ENCODE peak calls at places on chromosomes 3 and 15, in ten cellular contexts. X is memory B cell; U is T-helper 1 cell; S is T-helper 9 cell; V is brain microvascular endothelial cell; E is AG09309; P is activated naive CD4-positive, alpha-beta T cell treated with anti-CD3 and anti-CD28 coated beads, Interleukin-2, amount 10 ng/mL, durations not matched to agents 7 days and 5 days; G is hepatocyte; A is activated CD4-positive, alpha-beta T cell treated with anti-CD3 and anti-CD28 coated beads for 4 hours; T is cardiac septum. D is an unnamed sample.

GRCh38 chr15:100167884-100168375 is 173.8 kb downstream of the ADAMTS17 start:
- DNase-seq in X (no peak), U (no peak), S (no peak), V (no peak), E (no peak), P (no peak), G (no peak), A (no peak), T (no peak), D (no peak)

GRCh38 chr3:118818386-118818785 is 216.3 kb downstream of the IGSF11 start:
- DNase-seq in X (no peak), U (no peak), S (no peak), V (no peak), E (peak), P (no peak), G (no peak), A (no peak), T (no peak), D (no peak)

GRCh38 chr3:43907508-43907858 is 216.7 kb downstream of the ABHD5 start:
- DNase-seq in X (peak), U (no peak), S (no peak), V (no peak), E (no peak), P (no peak), G (no peak), A (no peak), T (no peak), D (no peak)

GRCh38 chr15:66907826-66908502 is 157.4 kb upstream of the SMAD3 start:
- DNase-seq in X (peak), U (no peak), S (no peak), V (no peak), E (no peak), P (no peak), G (peak), A (no peak), T (peak), D (peak)

GRCh38 chr3:48130321-48130881 is 57.8 kb downstream of the CDC25A start:
- DNase-seq in X (no peak), U (no peak), S (no peak), V (peak), E (peak), P (no peak), G (peak), A (no peak), T (peak), D (peak)

GRCh38 chr15:61879219-61879618 is 181.0 kb downstream of the VPS13C start:
- DNase-seq in X (no peak), U (no peak), S (no peak), V (peak), E (no peak), P (no peak), G (peak), A (no peak), T (no peak), D (no peak)

GRCh38 chr15:90190606-90191343 is 10.4 kb upstream of the SEMA4B start:
- DNase-seq in X (peak), U (no peak), S (no peak), V (no peak), E (no peak), P (no peak), G (no peak), A (no peak), T (no peak), D (no peak)

GRCh38 chr3:192850501-192850981 is 67.1 kb downstream of the MB21D2 start:
- DNase-seq in X (no peak), U (no peak), S (no peak), V (peak), E (no peak), P (peak), G (peak), A (peak), T (no peak), D (no peak)

GRCh38 chr3:195259146-195259563 is 11.8 kb downstream of the XXYLT1 start:
- DNase-seq in X (no peak), U (no peak), S (no peak), V (peak), E (no peak), P (no peak), G (no peak), A (no peak), T (no peak), D (no peak)

GRCh38 chr15:81106560-81106959 is 27.5 kb upstream of the CFAP161 start:
- DNase-seq in X (peak), U (peak), S (peak), V (peak), E (peak), P (peak), G (peak), A (peak), T (no peak), D (no peak)

GRCh38 chr3:138049157-138049919 is 39.4 kb downstream of the CLDN18 start:
- DNase-seq in X (no peak), U (no peak), S (no peak), V (peak), E (peak), P (no peak), G (no peak), A (no peak), T (no peak), D (no peak)

GRCh38 chr15:92801412-92801773 is 98.7 kb upstream of the CHD2 start:
- DNase-seq in X (no peak), U (no peak), S (no peak), V (peak), E (peak), P (no peak), G (no peak), A (no peak), T (no peak), D (no peak)

GRCh38 chr3:10928396-10928960 is 64.1 kb upstream of the SLC6A1 start:
- DNase-seq in X (no peak), U (no peak), S (no peak), V (no peak), E (no peak), P (peak), G (no peak), A (no peak), T (peak), D (no peak)

GRCh38 chr3:20039765-20040475 is at the start of gene KAT2B:
- DNase-seq in X (peak), U (peak), S (peak), V (peak), E (no peak), P (peak), G (peak), A (peak), T (peak), D (peak)

GRCh38 chr15:78325092-78325843 is 14.9 kb upstream of the CRABP1 start:
- DNase-seq in X (no peak), U (no peak), S (no peak), V (no peak), E (no peak), P (no peak), G (peak), A (no peak), T (no peak), D (no peak)

GRCh38 chr3:153026026-153026425 is 136.0 kb upstream of the RAP2B start:
- DNase-seq in X (no peak), U (no peak), S (no peak), V (no peak), E (no peak), P (no peak), G (peak), A (no peak), T (no peak), D (no peak)

GRCh38 chr15:58840048-58840447 is 68.9 kb downstream of the MINDY2 start:
- DNase-seq in X (no peak), U (no peak), S (no peak), V (peak), E (peak), P (no peak), G (no peak), A (no peak), T (no peak), D (no peak)

GRCh38 chr3:55362206-55362960 is 124.7 kb downstream of the WNT5A start:
- DNase-seq in X (no peak), U (no peak), S (no peak), V (peak), E (no peak), P (no peak), G (no peak), A (no peak), T (no peak), D (no peak)

GRCh38 chr3:102026656-102027055 is 177.3 kb downstream of the NFKBIZ start:
- DNase-seq in X (no peak), U (no peak), S (no peak), V (no peak), E (no peak), P (no peak), G (no peak), A (no peak), T (no peak), D (no peak)

GRCh38 chr15:74317820-74318375 is 49.5 kb downstream of the CYP11A1 start:
- DNase-seq in X (no peak), U (no peak), S (no peak), V (peak), E (peak), P (no peak), G (peak), A (no peak), T (peak), D (peak)

GRCh38 chr3:197692641-197693040 is 44.1 kb downstream of the RUBCN start:
- DNase-seq in X (no peak), U (no peak), S (no peak), V (no peak), E (no peak), P (no peak), G (no peak), A (no peak), T (no peak), D (no peak)

GRCh38 chr3:193831495-193832455 is 238.8 kb downstream of the OPA1 start:
- DNase-seq in X (peak), U (no peak), S (no peak), V (no peak), E (no peak), P (no peak), G (no peak), A (no peak), T (no peak), D (no peak)

GRCh38 chr15:55434989-55435825 is 26.9 kb downstream of the PIERCE2 start:
- DNase-seq in X (peak), U (peak), S (no peak), V (peak), E (peak), P (no peak), G (peak), A (peak), T (no peak), D (no peak)

GRCh38 chr3:37243811-37244748 is 69.7 kb upstream of the LRRFIP2 start:
- DNase-seq in X (peak), U (peak), S (peak), V (peak), E (peak), P (peak), G (peak), A (peak), T (peak), D (peak)

GRCh38 chr3:128354788-128355548 is 111.7 kb downstream of the DNAJB8 start:
- DNase-seq in X (no peak), U (no peak), S (no peak), V (no peak), E (no peak), P (no peak), G (no peak), A (no peak), T (peak), D (peak)

GRCh38 chr15:53693729-53694533 is 65.5 kb downstream of the WDR72 start:
- DNase-seq in X (no peak), U (no peak), S (no peak), V (no peak), E (no peak), P (no peak), G (peak), A (no peak), T (no peak), D (peak)

GRCh38 chr15:99016680-99017321 is 9.2 kb upstream of the PGPEP1L start:
- DNase-seq in X (no peak), U (no peak), S (no peak), V (no peak), E (peak), P (no peak), G (no peak), A (no peak), T (no peak), D (no peak)

GRCh38 chr15:25739687-25740121 is 123.4 kb downstream of the ATP10A start:
- DNase-seq in X (peak), U (peak), S (no peak), V (peak), E (no peak), P (peak), G (peak), A (peak), T (no peak), D (no peak)

GRCh38 chr3:177602601-177603136 is 405.4 kb upstream of the TBL1XR1 start:
- DNase-seq in X (no peak), U (no peak), S (no peak), V (no peak), E (no peak), P (no peak), G (no peak), A (no peak), T (no peak), D (no peak)

GRCh38 chr15:51377038-51377761 is 35.7 kb downstream of the GLDN start:
- DNase-seq in X (no peak), U (no peak), S (no peak), V (peak), E (peak), P (no peak), G (no peak), A (no peak), T (no peak), D (no peak)

GRCh38 chr3:132803889-132804288 is 81.7 kb upstream of the NPHP3 start:
- DNase-seq in X (no peak), U (no peak), S (no peak), V (peak), E (no peak), P (no peak), G (peak), A (no peak), T (no peak), D (no peak)

GRCh38 chr3:122101646-122102045 is 46.5 kb downstream of the CD86 start:
- DNase-seq in X (peak), U (no peak), S (no peak), V (peak), E (peak), P (no peak), G (peak), A (peak), T (no peak), D (no peak)

GRCh38 chr15:73965730-73966103 is 26.4 kb downstream of the STOML1 start:
- DNase-seq in X (no peak), U (no peak), S (no peak), V (no peak), E (no peak), P (peak), G (no peak), A (peak), T (no peak), D (no peak)

GRCh38 chr3:23944861-23945652 is at the start of gene NR1D2:
- DNase-seq in X (peak), U (peak), S (peak), V (peak), E (peak), P (peak), G (peak), A (peak), T (peak), D (peak)

GRCh38 chr15:65399997-65400396 is 22.2 kb upstream of the IGDCC3 start:
- DNase-seq in X (no peak), U (no peak), S (no peak), V (no peak), E (no peak), P (no peak), G (no peak), A (no peak), T (no peak), D (no peak)

GRCh38 chr15:48318131-48318530 is 13.1 kb upstream of the DUT start:
- DNase-seq in X (no peak), U (no peak), S (no peak), V (no peak), E (no peak), P (no peak), G (no peak), A (no peak), T (no peak), D (no peak)

GRCh38 chr3:110234831-110235230 is 836.8 kb upstream of the NECTIN3 start:
- DNase-seq in X (no peak), U (no peak), S (no peak), V (no peak), E (no peak), P (no peak), G (no peak), A (no peak), T (no peak), D (no peak)